ENCODE peak calls at places on chromosomes 11 and 22, in six cellular contexts. R is activated T-cell treated with anti-CD3 and anti-CD28 coated beads, Interleukin-2, amount 50 U/mL, for 1 hour; P is activated naive CD4-positive, alpha-beta T cell treated with anti-CD3 and anti-CD28 coated beads, Interleukin-2, amount 10 ng/mL, durations not matched to agents 7 days and 5 days; J is stimulated activated CD4-positive, alpha-beta T cell treated with anti-CD3 and anti-CD28 coated beads, Interleukin-12 subunit alpha, Interleukin-12 subunit beta, amount 100 ng/mL, for 4 hours; T is fibroblast of lung; O is small intestine. K is an unnamed sample.

GRCh38 chr11:68387840-68388239 is 72.7 kb upstream of the PPP6R3 start:
- DNase-seq in R (no peak), P (no peak), J (no peak), T (no peak), O (no peak), K (no peak)

GRCh38 chr22:36194971-36195370 is 6.6 kb downstream of the APOL4 start:
- DNase-seq in R (peak), P (peak), J (peak), T (peak), O (peak), K (peak)

GRCh38 chr11:15346907-15347306 is 232.2 kb downstream of the INSC start:
- DNase-seq in R (no peak), P (no peak), J (no peak), T (no peak), O (no peak), K (no peak)

GRCh38 chr11:31254411-31254810 is 115.1 kb downstream of the DCDC1 start:
- DNase-seq in R (no peak), P (no peak), J (no peak), T (peak), O (no peak), K (no peak)

GRCh38 chr11:59705281-59705680 is 8.4 kb downstream of the OR10V1 start:
- DNase-seq in R (no peak), P (no peak), J (no peak), T (no peak), O (no peak), K (no peak)

GRCh38 chr11:129283141-129283540 is 91.0 kb upstream of the ARHGAP32 start:
- DNase-seq in R (no peak), P (no peak), J (no peak), T (no peak), O (peak), K (no peak)

GRCh38 chr22:27467039-27467438 is 334.5 kb downstream of the MN1 start:
- DNase-seq in R (no peak), P (no peak), J (no peak), T (no peak), O (no peak), K (no peak)

GRCh38 chr11:95512177-95512576 is 277.4 kb downstream of the FAM76B start:
- DNase-seq in R (no peak), P (no peak), J (no peak), T (peak), O (no peak), K (no peak)

GRCh38 chr11:69065136-69065710 is 16.5 kb downstream of the TPCN2 start:
- DNase-seq in R (no peak), P (no peak), J (no peak), T (no peak), O (no peak), K (no peak)

GRCh38 chr22:29581799-29582198 is 886 bp upstream of the NIPSNAP1 start:
- DNase-seq in R (no peak), P (no peak), J (no peak), T (no peak), O (peak), K (no peak)

GRCh38 chr11:6615882-6616585 is 3.2 kb downstream of the TPP1 start:
- DNase-seq in R (no peak), P (no peak), J (no peak), T (no peak), O (no peak), K (no peak)

GRCh38 chr11:116835042-116835772 is 2.2 kb downstream of the APOA1 start:
- DNase-seq in R (no peak), P (peak), J (no peak), T (no peak), O (no peak), K (no peak)

K was measured in stimulated activated naive B cell treated with anti-CD40 and anti-IgM and Interleukin-4, amounts not matched to agents 10 μg/mL and 1 μg/mL and 100 μg/mL, for 72 hours.